ENCODE peak calls at places on chromosome 4, in nine cellular contexts. N is A673, O is adrenal gland, W is tibial artery, X is transverse colon, Z is tibial nerve, P is ovary, E is A549, D is K562. L is an unnamed sample.

GRCh38 chr4:47933798-47934197 is 19.4 kb upstream of the NFXL1 start:
- DNase-seq in N (peak), Z (no peak), D (peak), E (peak), W (no peak), P (no peak), O (no peak), X (no peak), L (no peak)

GRCh38 chr4:2333356-2333841 is 71.5 kb upstream of the MXD4 start:
- DNase-seq in E (no peak), Z (no peak), N (no peak), P (no peak), X (peak), O (no peak), W (no peak), D (no peak), L (no peak)

GRCh38 chr4:176631611-176632010 is 161.1 kb downstream of the VEGFC start:
- DNase-seq in X (no peak), Z (no peak), E (no peak), O (no peak), W (no peak), P (no peak), D (no peak), N (no peak), L (no peak)

GRCh38 chr4:109629775-109630174 is 69.7 kb downstream of the MCUB start:
- DNase-seq in P (no peak), O (no peak), Z (no peak), D (no peak), E (no peak), X (no peak), W (no peak), N (no peak), L (no peak)

GRCh38 chr4:23930750-23931488 is 41.1 kb upstream of the PPARGC1A start:
- DNase-seq in X (peak), O (peak), E (no peak), N (no peak), W (peak), P (no peak), D (no peak), Z (peak), L (peak)

GRCh38 chr4:125719987-125720386 is 405.2 kb downstream of the FAT4 start:
- DNase-seq in W (no peak), E (peak), N (no peak), X (no peak), D (no peak), P (no peak), Z (no peak), O (no peak), L (no peak)

GRCh38 chr4:61985426-61985825 is 785.3 kb downstream of the ADGRL3 start:
- DNase-seq in X (no peak), Z (no peak), W (no peak), D (no peak), E (no peak), O (no peak), N (no peak), P (no peak), L (no peak)

GRCh38 chr4:30767147-30767546 is 47.0 kb downstream of the PCDH7 start:
- DNase-seq in Z (no peak), O (no peak), W (no peak), P (no peak), E (no peak), D (no peak), X (no peak), N (peak), L (no peak)

GRCh38 chr4:89619230-89619962 is 217.6 kb downstream of the SNCA start:
- DNase-seq in Z (no peak), X (no peak), W (no peak), O (no peak), P (no peak), E (no peak), D (no peak), N (no peak), L (no peak)

GRCh38 chr4:185752881-185753280 is 59.1 kb downstream of the SORBS2 start:
- DNase-seq in E (no peak), D (no peak), Z (no peak), X (no peak), O (no peak), P (no peak), N (no peak), W (no peak), L (no peak)

GRCh38 chr4:19844436-19844835 is 407.3 kb upstream of the SLIT2 start:
- DNase-seq in Z (no peak), N (peak), W (no peak), P (no peak), X (no peak), D (no peak), O (no peak), E (no peak), L (no peak)

GRCh38 chr4:186644737-186645261 is 78.9 kb downstream of the FAT1 start:
- DNase-seq in E (no peak), N (peak), D (no peak), Z (no peak), O (no peak), X (no peak), P (no peak), W (no peak), L (no peak)

GRCh38 chr4:140790765-140791164 is 34.6 kb upstream of the TBC1D9 start:
- DNase-seq in W (peak), X (peak), N (no peak), Z (no peak), D (no peak), P (no peak), E (no peak), O (peak), L (no peak)

GRCh38 chr4:10783351-10783750 is 98.8 kb upstream of the CLNK start:
- DNase-seq in Z (no peak), P (no peak), X (no peak), D (no peak), W (no peak), N (no peak), O (peak), E (no peak), L (no peak)

GRCh38 chr4:123878976-123879375 is 482.4 kb downstream of the SPRY1 start:
- DNase-seq in O (no peak), X (no peak), W (no peak), P (no peak), E (no peak), Z (no peak), D (no peak), N (no peak), L (no peak)

GRCh38 chr4:76457885-76458284 is 22.9 kb downstream of the SHROOM3 start:
- DNase-seq in E (no peak), P (no peak), X (no peak), O (no peak), D (no peak), W (no peak), Z (no peak), N (no peak), L (no peak)

GRCh38 chr4:73080789-73081188 is 11.3 kb upstream of the COX18 start:
- DNase-seq in N (peak), W (no peak), O (no peak), E (no peak), D (no peak), P (no peak), Z (no peak), X (no peak), L (no peak)

GRCh38 chr4:111945014-111945413 is 200.2 kb upstream of the FAM241A start:
- DNase-seq in W (no peak), O (no peak), E (no peak), N (no peak), D (no peak), P (no peak), Z (no peak), X (no peak), L (no peak)

GRCh38 chr4:82643994-82644730 is 82.4 kb upstream of the TMEM150C start:
- DNase-seq in D (no peak), P (no peak), X (no peak), Z (no peak), E (peak), O (peak), N (no peak), W (no peak), L (no peak)

GRCh38 chr4:56705870-56706400 is 24.8 kb upstream of the HOPX start:
- DNase-seq in P (no peak), X (no peak), O (no peak), W (no peak), N (no peak), Z (no peak), E (no peak), D (no peak), L (no peak)

GRCh38 chr4:13611283-13611842 is 16.2 kb downstream of the BOD1L1 start:
- DNase-seq in O (no peak), D (no peak), P (no peak), E (no peak), N (no peak), X (peak), Z (no peak), W (no peak), L (no peak)

GRCh38 chr4:158008551-158009218 is 164.1 kb downstream of the GASK1B start:
- DNase-seq in E (no peak), O (peak), W (no peak), N (no peak), Z (no peak), D (no peak), P (peak), X (no peak), L (no peak)

GRCh38 chr4:170522427-170522970 is 432.7 kb upstream of the AADAT start:
- DNase-seq in N (no peak), D (no peak), P (no peak), X (no peak), W (no peak), O (no peak), E (no peak), Z (no peak), L (no peak)

GRCh38 chr4:70197842-70198241 is 2.3 kb downstream of the ODAM start:
- DNase-seq in E (no peak), X (peak), W (no peak), D (no peak), P (no peak), Z (no peak), O (no peak), N (no peak), L (no peak)

GRCh38 chr4:58042176-58042575 is 932.0 kb upstream of the IGFBP7 start:
- DNase-seq in P (no peak), Z (no peak), W (no peak), X (no peak), N (no peak), E (no peak), D (no peak), O (no peak), L (no peak)

GRCh38 chr4:159062381-159062780 is 40.5 kb upstream of the RAPGEF2 start:
- DNase-seq in P (no peak), E (no peak), O (no peak), W (no peak), Z (no peak), N (no peak), D (no peak), X (no peak), L (no peak)

GRCh38 chr4:53591372-53591892 is at the start of gene LNX1:
- DNase-seq in D (peak), P (no peak), E (no peak), O (no peak), W (no peak), Z (no peak), N (no peak), X (peak), L (no peak)
- TF ChIP-seq CTCF in D (no peak), P (no peak), E (no peak), O (no peak), W (no peak), Z (no peak), N (no peak), X (peak), L (no peak)

DNA sequence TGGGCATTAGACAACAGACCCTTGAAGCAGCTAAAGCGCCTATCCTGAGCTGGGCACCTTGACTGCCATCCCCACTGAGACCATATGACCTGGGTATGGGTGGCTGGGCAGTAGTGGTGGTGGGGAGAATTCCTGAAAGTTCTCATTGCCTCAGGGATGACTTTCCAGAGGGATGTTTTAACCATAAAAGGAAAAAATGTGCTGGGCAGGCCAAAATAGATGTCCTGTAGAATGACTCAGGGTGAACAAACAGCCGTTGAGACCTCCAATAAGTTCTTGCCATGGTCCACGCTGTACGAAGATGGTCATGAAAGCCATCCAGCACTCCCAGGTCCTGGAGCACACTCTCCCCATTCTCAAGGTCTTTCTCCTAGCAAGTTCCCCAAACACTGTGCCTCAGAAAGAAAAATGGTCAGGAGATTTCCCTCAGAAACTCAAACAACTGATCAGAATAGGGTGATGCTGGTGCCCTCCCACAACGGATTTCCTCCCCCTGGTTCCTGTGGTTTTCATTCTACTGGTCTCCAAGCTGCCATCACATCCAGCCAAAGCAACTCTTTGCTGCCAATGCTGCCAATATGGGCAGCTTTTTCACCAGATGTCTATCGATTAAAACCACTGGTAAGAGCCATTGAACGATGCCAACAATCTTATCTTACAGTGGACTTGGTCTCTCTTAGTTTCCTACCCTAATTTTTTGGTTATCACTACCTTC is 11.2 kb downstream of the CDKN2AIP start:
- DNase-seq in O (no peak), N (no peak), P (no peak), Z (no peak), D (no peak), E (no peak), W (no peak), X (no peak), L (no peak)
- H3K4me3 ChIP-seq in O (no peak), N (no peak), P (no peak), Z (no peak), D (no peak), E (no peak), W (no peak), X (no peak), L (no peak)

GRCh38 chr4:41189076-41189475 is 25.3 kb downstream of the APBB2 start:
- DNase-seq in E (no peak), Z (no peak), W (no peak), X (no peak), N (no peak), P (no peak), O (no peak), D (no peak), L (no peak)
- H3K27ac ChIP-seq in E (no peak), Z (no peak), W (no peak), X (no peak), N (no peak), P (no peak), O (no peak), D (no peak), L (no peak)

GRCh38 chr4:120286813-120287212 is 220.2 kb upstream of the MAD2L1 start:
- DNase-seq in W (no peak), E (no peak), Z (no peak), D (no peak), P (no peak), X (no peak), N (no peak), O (no peak), L (no peak)
- TF ChIP-seq CTCF in W (no peak), E (no peak), Z (no peak), D (no peak), P (no peak), X (no peak), N (no peak), O (no peak), L (no peak)

GRCh38 chr4:81217794-81218193 is 2.8 kb upstream of the PRKG2 start:
- DNase-seq in E (no peak), Z (no peak), O (no peak), P (no peak), D (no peak), N (no peak), X (peak), W (no peak), L (no peak)

GRCh38 chr4:81214144-81214517 is 891 bp downstream of the PRKG2 start:
- DNase-seq in Z (no peak), X (no peak), N (no peak), W (no peak), D (no peak), P (no peak), O (no peak), E (no peak), L (no peak)

GRCh38 chr4:81214518-81215218 is 354 bp downstream of the PRKG2 start:
- DNase-seq in P (no peak), Z (no peak), X (peak), O (no peak), W (no peak), E (peak), D (no peak), N (no peak), L (no peak)

GRCh38 chr4:81215219-81215892 is at the start of gene PRKG2:
- DNase-seq in O (no peak), X (peak), P (no peak), W (no peak), D (no peak), N (no peak), Z (no peak), E (no peak), L (no peak)

DNA sequence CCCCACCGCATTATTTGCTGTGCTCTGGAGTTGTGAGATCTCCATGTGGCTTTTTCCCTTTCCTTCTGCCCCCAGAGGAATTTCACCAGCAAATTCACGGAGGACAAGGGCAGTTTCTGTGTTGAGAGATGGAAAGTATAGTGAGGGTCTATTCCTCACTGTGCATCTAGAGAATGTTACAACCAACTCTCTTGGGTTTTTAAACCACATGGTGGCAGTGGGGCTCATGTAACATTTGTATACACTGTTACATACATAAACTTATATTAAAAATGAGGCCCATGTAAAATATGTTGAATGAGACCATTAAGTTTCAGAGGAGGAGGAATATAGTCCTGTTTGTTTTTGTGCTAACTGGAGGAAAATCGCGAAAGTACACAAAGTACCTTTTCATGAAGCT is 914 bp upstream of the PRKG2 start:
- DNase-seq in E (no peak), X (no peak), O (no peak), N (no peak), Z (no peak), P (no peak), D (no peak), W (no peak), L (no peak)
- H3K4me3 ChIP-seq in E (peak), X (no peak), O (no peak), N (no peak), Z (no peak), P (no peak), D (no peak), W (no peak), L (no peak)

GRCh38 chr4:98468744-98469143 is 189.7 kb downstream of the TSPAN5 start:
- DNase-seq in D (no peak), W (no peak), N (no peak), X (no peak), P (peak), E (no peak), Z (no peak), O (no peak), L (no peak)
- H3K27ac ChIP-seq in D (no peak), W (no peak), N (peak), X (no peak), P (no peak), E (no peak), Z (no peak), O (no peak), L (no peak)

GRCh38 chr4:127782275-127783025 is at the start of gene HSPA4L:
- DNase-seq in X (peak), N (peak), P (no peak), O (peak), E (peak), Z (peak), D (no peak), W (peak), L (peak)
- TF ChIP-seq CTCF in X (peak), N (peak), P (peak), O (peak), E (no peak), Z (peak), D (peak), W (peak), L (peak)

GRCh38 chr4:189162073-189162789 is 778.4 kb upstream of the FRG1 start:
- DNase-seq in P (no peak), E (no peak), D (no peak), X (no peak), Z (no peak), W (no peak), O (no peak), N (no peak), L (no peak)
- H3K4me3 ChIP-seq in P (no peak), E (no peak), D (no peak), X (no peak), Z (no peak), W (no peak), O (no peak), N (no peak), L (no peak)

GRCh38 chr4:98516042-98516440 is 142.4 kb downstream of the TSPAN5 start:
- DNase-seq in Z (no peak), P (no peak), W (no peak), N (no peak), E (peak), D (peak), X (no peak), O (no peak), L (no peak)
- H3K27ac ChIP-seq in Z (no peak), P (no peak), W (no peak), N (no peak), E (peak), D (peak), X (no peak), O (no peak), L (no peak)

DNA sequence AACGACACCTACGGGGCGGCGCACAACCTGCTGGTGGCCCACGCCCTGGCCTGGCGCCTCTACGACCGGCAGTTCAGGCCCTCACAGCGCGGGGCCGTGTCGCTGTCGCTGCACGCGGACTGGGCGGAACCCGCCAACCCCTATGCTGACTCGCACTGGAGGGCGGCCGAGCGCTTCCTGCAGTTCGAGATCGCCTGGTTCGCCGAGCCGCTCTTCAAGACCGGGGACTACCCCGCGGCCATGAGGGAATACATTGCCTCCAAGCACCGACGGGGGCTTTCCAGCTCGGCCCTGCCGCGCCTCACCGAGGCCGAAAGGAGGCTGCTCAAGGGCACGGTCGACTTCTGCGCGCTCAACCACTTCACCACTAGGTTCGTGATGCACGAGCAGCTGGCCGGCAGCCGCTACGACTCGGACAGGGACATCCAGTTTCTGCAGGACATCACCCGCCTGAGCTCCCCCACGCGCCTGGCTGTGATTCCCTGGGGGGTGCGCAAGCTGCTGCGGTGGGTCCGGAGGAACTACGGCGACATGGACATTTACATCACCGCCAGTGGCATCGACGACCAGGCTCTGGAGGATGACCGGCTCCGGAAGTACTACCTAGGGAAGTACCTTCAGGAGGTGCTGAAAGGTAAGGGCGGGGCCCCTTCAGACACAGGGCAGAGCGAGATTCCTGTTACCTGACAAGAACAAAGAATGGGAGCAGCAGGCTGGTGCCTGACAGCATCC is 11.7 kb downstream of the RPL9 start:
- DNase-seq in O (peak), N (no peak), Z (no peak), E (no peak), W (peak), X (peak), P (peak), D (no peak), L (peak)
- TF ChIP-seq CTCF in O (peak), N (no peak), Z (peak), E (no peak), W (peak), X (peak), P (peak), D (no peak), L (no peak)

L was measured in psoas muscle.